ENCODE peak calls at places on chromosomes 5 and 9, in six cellular contexts. X is OCI-LY7, V is endothelial cell of umbilical vein, T is lower lobe of right lung, H is body of pancreas, O is upper lobe of right lung. P is an unnamed sample.

GRCh38 chr9:125747765-125748510 is 765 bp downstream of the PBX3 start:
- DNase-seq in X (peak; percentile 27), H (peak; percentile 32), V (peak; percentile 52), O (peak; percentile 82), T (peak; percentile 73), P (no peak)

GRCh38 chr5:134738963-134739661 is 764 bp downstream of the CAMLG start:
- DNase-seq in V (peak; percentile 81), X (peak; percentile 65), T (no peak), H (peak; percentile 22), O (peak; percentile 47), P (peak; percentile 35)

GRCh38 chr9:136347472-136348256 is 15.9 kb downstream of the DNLZ start:
- DNase-seq in T (no peak), X (no peak), O (no peak), V (no peak), H (no peak), P (no peak)

GRCh38 chr9:88587182-88587581 is 52.2 kb downstream of the NXNL2 start:
- DNase-seq in O (no peak), X (no peak), V (no peak), H (no peak), T (no peak), P (no peak)

GRCh38 chr9:84669008-84669292 is 579 bp upstream of the NTRK2 start:
- DNase-seq in O (no peak), H (no peak), T (no peak), V (no peak), X (no peak), P (no peak)

GRCh38 chr5:96817496-96817895 is 9.8 kb upstream of the ERAP1 start:
- DNase-seq in V (no peak), X (no peak), T (no peak), O (no peak), H (no peak), P (no peak)

GRCh38 chr9:110768887-110769286 is 100.3 kb downstream of the MUSK start:
- DNase-seq in T (no peak), H (no peak), X (no peak), V (no peak), O (no peak), P (no peak)

GRCh38 chr5:112511920-112512319 is 92.8 kb upstream of the EPB41L4A start:
- DNase-seq in O (no peak), H (no peak), V (no peak), X (no peak), T (no peak), P (no peak)

GRCh38 chr5:132026516-132027008 is 15.1 kb upstream of the ACSL6 start:
- DNase-seq in H (no peak), V (no peak), T (no peak), X (no peak), O (peak; percentile 40), P (no peak)

GRCh38 chr5:6633469-6634326 is 458 bp downstream of the SRD5A1 start:
- DNase-seq in X (no peak), O (no peak), H (no peak), V (no peak), T (no peak), P (peak; percentile 6)

GRCh38 chr9:81492710-81493447 is 196.5 kb downstream of the TLE1 start:
- DNase-seq in H (no peak), O (no peak), X (no peak), T (no peak), V (no peak), P (peak; percentile 98)

GRCh38 chr5:126508962-126509279 is 85.7 kb downstream of the GRAMD2B start:
- DNase-seq in T (no peak), V (peak; percentile 29), X (peak; percentile 27), H (no peak), O (no peak), P (peak; percentile 65)

GRCh38 chr9:90641868-90642558 is 611 bp downstream of the DIRAS2 start:
- DNase-seq in O (no peak), H (no peak), V (no peak), X (no peak), T (no peak), P (no peak)

GRCh38 chr9:136882109-136882946 is 4.0 kb upstream of the TRAF2 start:
- DNase-seq in V (peak; percentile 51), H (peak; percentile 56), X (peak; percentile 25), T (no peak), O (no peak), P (peak; percentile 70)

GRCh38 chr9:30846644-30847043 is 1537.8 kb upstream of the ACO1 start:
- DNase-seq in O (no peak), X (no peak), H (no peak), T (no peak), V (no peak), P (no peak)

GRCh38 chr5:14357861-14358260 is 214.7 kb downstream of the TRIO start:
- DNase-seq in X (no peak), O (no peak), T (no peak), H (no peak), V (no peak), P (no peak)

GRCh38 chr5:36669015-36669651 is 62.7 kb downstream of the SLC1A3 start:
- DNase-seq in H (no peak), V (no peak), X (no peak), T (no peak), O (no peak), P (no peak)

GRCh38 chr9:19252885-19253219 is 22.4 kb downstream of the DENND4C start:
- DNase-seq in V (no peak), X (no peak), T (no peak), O (no peak), H (no peak), P (no peak)

GRCh38 chr5:169595172-169595820 is 11.7 kb downstream of the SPDL1 start:
- DNase-seq in T (no peak), V (peak; percentile 14), X (no peak), H (no peak), O (no peak), P (no peak)

GRCh38 chr5:130496215-130496614 is 592.0 kb downstream of the CHSY3 start:
- DNase-seq in X (no peak), T (no peak), V (no peak), O (no peak), H (no peak), P (no peak)

GRCh38 chr5:1229822-1230221 is 4.6 kb downstream of the SLC6A18 start:
- DNase-seq in X (no peak), V (no peak), T (no peak), H (no peak), O (no peak), P (no peak)

GRCh38 chr5:76425940-76426339 is 22.9 kb downstream of the IQGAP2 start:
- DNase-seq in T (no peak), H (no peak), O (no peak), V (no peak), X (no peak), P (no peak)

GRCh38 chr9:107312651-107313050 is 29.6 kb downstream of the RAD23B start:
- DNase-seq in X (no peak), T (no peak), H (no peak), O (no peak), V (no peak), P (peak; percentile 14)

GRCh38 chr5:110476164-110476563 is 250.3 kb downstream of the TMEM232 start:
- DNase-seq in H (no peak), X (no peak), O (no peak), T (no peak), V (no peak), P (no peak)

GRCh38 chr5:31137676-31138075 is 55.8 kb upstream of the CDH6 start:
- DNase-seq in T (no peak), O (no peak), H (no peak), X (no peak), V (no peak), P (no peak)

GRCh38 chr5:160083501-160083900 is 35.7 kb downstream of the PWWP2A start:
- DNase-seq in V (no peak), X (no peak), O (no peak), T (no peak), H (no peak), P (peak; percentile 43)
- H3K4me3 ChIP-seq in V (no peak overlapping the region), X (no peak overlapping the region), O (no peak overlapping the region), T (no peak overlapping the region), H (no peak overlapping the region), P (no peak overlapping the region)

GRCh38 chr9:100350188-100350587 is 2.6 kb downstream of the TEX10 start:
- DNase-seq in T (no peak), X (peak; percentile 9), H (no peak), O (no peak), V (no peak), P (no peak)

GRCh38 chr9:100352727-100353505 is at the start of gene TEX10:
- DNase-seq in H (peak; percentile 87), T (peak; percentile 92), O (peak; percentile 94), X (peak; percentile 94), V (peak; percentile 91), P (peak; percentile 75)

GRCh38 chr9:100351508-100351907 is 1.2 kb downstream of the TEX10 start:
- DNase-seq in V (no peak), O (no peak), X (no peak), H (no peak), T (no peak), P (no peak)

GRCh38 chr9:100354121-100354800 is 1.5 kb upstream of the TEX10 start:
- DNase-seq in V (no peak), T (no peak), X (peak; percentile 25), H (no peak), O (no peak), P (no peak)

DNA sequence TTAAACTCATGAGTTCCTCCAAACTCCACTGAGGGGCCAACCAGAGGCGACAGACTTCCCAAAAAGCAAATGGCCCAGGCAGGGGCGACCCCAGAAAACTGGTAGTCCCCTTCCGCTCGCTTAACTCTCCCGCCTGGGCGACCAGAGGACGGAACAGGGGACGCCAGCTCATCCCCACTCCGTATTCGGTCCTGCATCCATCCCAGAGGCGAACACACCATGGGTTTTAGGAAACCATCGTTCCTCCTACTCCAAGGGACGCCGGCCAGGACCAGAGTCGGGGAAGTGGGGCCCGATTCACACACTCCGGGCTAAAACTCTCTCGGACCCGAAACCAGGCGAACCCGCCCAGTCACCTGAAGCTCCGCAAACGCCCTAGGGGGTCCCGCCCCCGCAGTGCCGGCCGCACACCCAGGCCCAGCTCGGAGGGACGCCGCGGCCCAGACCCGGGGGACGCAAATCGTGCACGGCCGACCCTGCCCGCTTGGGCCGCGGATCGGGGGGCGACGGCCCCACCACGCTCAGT is 478 bp downstream of the TEX10 start:
- DNase-seq in T (peak; percentile 56), X (peak; percentile 59), V (peak; percentile 35), H (peak; percentile 43), O (peak; percentile 73), P (peak; percentile 12)
- TF ChIP-seq CTCF in T (no peak), X (no peak), V (no peak), H (no peak), O (no peak), P (no peak)

DNA sequence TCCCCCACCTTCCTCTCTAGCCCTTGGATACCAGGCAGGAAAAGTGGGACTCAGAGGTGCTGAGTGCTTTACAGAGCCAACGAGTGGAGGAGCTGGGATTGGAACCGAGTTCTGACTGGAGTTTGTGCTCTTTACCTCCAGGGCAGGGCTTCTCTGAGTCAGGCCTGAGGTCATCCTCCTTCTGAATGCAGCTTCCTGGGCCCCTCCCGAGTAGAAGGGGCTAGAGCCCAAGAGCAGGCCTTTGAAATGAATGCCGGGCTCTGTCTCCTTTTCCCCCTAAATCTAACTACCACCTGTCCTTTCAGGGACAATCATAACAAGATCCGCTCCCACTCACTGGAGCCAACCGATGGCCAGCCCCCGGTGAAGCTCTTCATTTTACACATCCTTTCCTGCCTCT is 12.7 kb downstream of the PTGES start:
- DNase-seq in X (no peak), H (no peak), O (no peak), V (no peak), T (no peak), P (no peak)
- H3K27ac ChIP-seq in X (no peak overlapping the region), H (no peak overlapping the region), O (no peak overlapping the region), V (no peak overlapping the region), T (no peak overlapping the region), P (no peak overlapping the region)

GRCh38 chr5:55176176-55176818 is 3.3 kb upstream of the CDC20B start:
- DNase-seq in H (peak; percentile 71), O (no peak), X (peak; percentile 24), T (peak; percentile 52), V (peak; percentile 39), P (no peak)
- H3K4me3 ChIP-seq in H (no peak overlapping the region), O (no peak overlapping the region), X (peak overlapping the region; percentile 60), T (peak overlapping the region; percentile 25), V (no peak overlapping the region), P (peak overlapping the region; percentile 42)

GRCh38 chr9:2127486-2127885 is 112.3 kb downstream of the SMARCA2 start:
- DNase-seq in T (no peak), V (no peak), X (no peak), O (no peak), H (no peak), P (peak; percentile 20)
- TF ChIP-seq CTCF in T (no peak), V (no peak), X (no peak), O (no peak), H (no peak), P (no peak)